ENCODE peak calls at places on chromosomes 7 and 10, in eight cellular contexts. G is neural crest cell, M is memory B cell, P is hypothalamus, V is Ammon's horn, U is WTC11, N is NCI-H1436, S is non-pigmented ciliary epithelial cell. C is an unnamed sample.

GRCh38 chr10:132849546-132850031 is 63.6 kb upstream of the NKX6-2 start:
- DNase-seq in G (no peak), M (no peak), P (no peak), V (no peak), U (peak; percentile 7), N (no peak), S (no peak), C (no peak)

GRCh38 chr10:75592014-75592842 is 160.8 kb downstream of the LRMDA start:
- DNase-seq in G (no peak), M (no peak), P (no peak), V (no peak), U (no peak), N (no peak), S (no peak), C (no peak)

GRCh38 chr10:129094813-129095212 is 372.2 kb upstream of the MGMT start:
- DNase-seq in G (no peak), M (no peak), P (no peak), V (no peak), U (no peak), N (no peak), S (no peak), C (no peak)

GRCh38 chr7:99355098-99355497 is 19.4 kb upstream of the ARPC1B start:
- DNase-seq in G (no peak), M (no peak), P (no peak), V (no peak), U (no peak), N (no peak), S (no peak), C (no peak)

GRCh38 chr7:127034171-127034806 is 218.5 kb downstream of the GRM8 start:
- DNase-seq in G (no peak), M (no peak), P (no peak), V (no peak), U (no peak), N (no peak), S (no peak), C (no peak)

GRCh38 chr7:47332681-47333080 is 249.2 kb downstream of the TNS3 start:
- DNase-seq in G (no peak), M (no peak), P (no peak), V (no peak), U (no peak), N (no peak), S (no peak), C (no peak)

GRCh38 chr7:103794424-103794823 is 195.0 kb downstream of the RELN start:
- DNase-seq in G (no peak), M (no peak), P (no peak), V (no peak), U (no peak), N (no peak), S (no peak), C (no peak)

GRCh38 chr10:78543749-78544446 is 510.2 kb downstream of the RPS24 start:
- DNase-seq in G (peak; percentile 37), M (no peak), P (peak; percentile 61), V (peak; percentile 74), U (no peak), N (no peak), S (peak; percentile 40), C (no peak)